ENCODE peak calls at places on chromosomes 11 and 22, in seven cellular contexts. L is keratinocyte; R is lung; P is adrenal gland; H is OCI-LY7; F is CD8-positive, alpha-beta T cell; A is brain microvascular endothelial cell. O is an unnamed sample. For H3K36me3, the result is how much of the 10 kb centered on the place peaks cover.

GRCh38 chr11:828501-829115 is 889 bp downstream of the CRACR2B start:
- DNase-seq in L (no peak), R (no peak), P (no peak), H (no peak), F (no peak), A (no peak), O (no peak)

GRCh38 chr11:65204646-65205601 is 23.2 kb downstream of the CAPN1 start:
- DNase-seq in L (no peak), R (no peak), P (peak), H (peak), F (peak), A (no peak), O (no peak)

GRCh38 chr22:25930710-25931353 is 188.8 kb downstream of the MYO18B start:
- DNase-seq in L (no peak), R (no peak), P (peak), H (no peak), F (no peak), A (no peak), O (no peak)

GRCh38 chr11:47179655-47179991 is 2.9 kb upstream of the ARFGAP2 start:
- DNase-seq in L (no peak), R (no peak), P (no peak), H (peak), F (no peak), A (peak), O (no peak)

GRCh38 chr22:49657275-49657973 is 170.2 kb downstream of the BRD1 start:
- DNase-seq in L (no peak), R (peak), P (peak), H (peak), F (peak), A (no peak), O (no peak)

GRCh38 chr22:50599816-50600454 is 658 bp upstream of the MAPK8IP2 start:
- DNase-seq in L (no peak), R (no peak), P (peak), H (no peak), F (peak), A (no peak), O (no peak)

GRCh38 chr11:400241-400729 is 6.3 kb downstream of the PKP3 start:
- DNase-seq in L (no peak), R (no peak), P (no peak), H (no peak), F (no peak), A (no peak), O (no peak)

GRCh38 chr11:70952171-70952570 is 300.2 kb downstream of the SHANK2 start:
- DNase-seq in L (no peak), R (no peak), P (no peak), H (no peak), F (no peak), A (no peak), O (no peak)

GRCh38 chr22:43303166-43303565 is 40.0 kb downstream of the SCUBE1 start:
- DNase-seq in L (no peak), R (no peak), P (no peak), H (no peak), F (no peak), A (no peak), O (no peak)

GRCh38 chr11:79006854-79007253 is 432.2 kb upstream of the NARS2 start:
- DNase-seq in L (no peak), R (no peak), P (no peak), H (no peak), F (no peak), A (no peak), O (no peak)

GRCh38 chr11:71153005-71153395 is 99.4 kb downstream of the SHANK2 start:
- DNase-seq in L (no peak), R (no peak), P (peak), H (no peak), F (no peak), A (no peak), O (no peak)

GRCh38 chr11:46599340-46600067 is 5.7 kb upstream of the AMBRA1 start:
- DNase-seq in L (no peak), R (no peak), P (peak), H (no peak), F (no peak), A (no peak), O (no peak)

GRCh38 chr22:24133187-24133965 is 47.9 kb upstream of the SUSD2 start:
- DNase-seq in L (no peak), R (no peak), P (no peak), H (no peak), F (peak), A (no peak), O (no peak)

GRCh38 chr11:68335693-68336092 is 23.3 kb downstream of the LRP5 start:
- DNase-seq in L (no peak), R (no peak), P (no peak), H (no peak), F (no peak), A (no peak), O (no peak)

GRCh38 chr11:31582697-31583096 is 73.1 kb downstream of the ELP4 start:
- DNase-seq in L (no peak), R (no peak), P (no peak), H (no peak), F (no peak), A (no peak), O (no peak)

GRCh38 chr11:102313225-102313940 is 3.9 kb upstream of the BIRC3 start:
- DNase-seq in L (no peak), R (no peak), P (no peak), H (peak), F (no peak), A (no peak), O (no peak)

GRCh38 chr11:61700221-61700620 is 20.0 kb downstream of the DAGLA start:
- DNase-seq in L (no peak), R (peak), P (peak), H (no peak), F (no peak), A (peak), O (no peak)

GRCh38 chr22:49977578-49977977 is 17.0 kb downstream of the PIM3 start:
- DNase-seq in L (no peak), R (no peak), P (peak), H (no peak), F (no peak), A (no peak), O (no peak)

GRCh38 chr22:47172771-47173534 is 410.5 kb downstream of the TBC1D22A start:
- DNase-seq in L (no peak), R (no peak), P (peak), H (no peak), F (no peak), A (no peak), O (no peak)

GRCh38 chr22:24752091-24752623 is 22.4 kb downstream of the PIWIL3 start:
- DNase-seq in L (no peak), R (no peak), P (no peak), H (no peak), F (no peak), A (no peak), O (no peak)

GRCh38 chr11:48063424-48063978 is 83.1 kb downstream of the PTPRJ start:
- DNase-seq in L (no peak), R (no peak), P (peak), H (no peak), F (no peak), A (peak), O (peak)

GRCh38 chr22:43406186-43406790 is 5.5 kb upstream of the MPPED1 start:
- DNase-seq in L (no peak), R (no peak), P (no peak), H (no peak), F (no peak), A (no peak), O (no peak)

GRCh38 chr11:58028687-58029411 is 1.9 kb upstream of the OR6Q1 start:
- DNase-seq in L (no peak), R (no peak), P (peak), H (no peak), F (no peak), A (no peak), O (no peak)
- H3K4me3 ChIP-seq in L (no peak), R (no peak), P (no peak), H (no peak), F (no peak), A (no peak), O (no peak)

DNA sequence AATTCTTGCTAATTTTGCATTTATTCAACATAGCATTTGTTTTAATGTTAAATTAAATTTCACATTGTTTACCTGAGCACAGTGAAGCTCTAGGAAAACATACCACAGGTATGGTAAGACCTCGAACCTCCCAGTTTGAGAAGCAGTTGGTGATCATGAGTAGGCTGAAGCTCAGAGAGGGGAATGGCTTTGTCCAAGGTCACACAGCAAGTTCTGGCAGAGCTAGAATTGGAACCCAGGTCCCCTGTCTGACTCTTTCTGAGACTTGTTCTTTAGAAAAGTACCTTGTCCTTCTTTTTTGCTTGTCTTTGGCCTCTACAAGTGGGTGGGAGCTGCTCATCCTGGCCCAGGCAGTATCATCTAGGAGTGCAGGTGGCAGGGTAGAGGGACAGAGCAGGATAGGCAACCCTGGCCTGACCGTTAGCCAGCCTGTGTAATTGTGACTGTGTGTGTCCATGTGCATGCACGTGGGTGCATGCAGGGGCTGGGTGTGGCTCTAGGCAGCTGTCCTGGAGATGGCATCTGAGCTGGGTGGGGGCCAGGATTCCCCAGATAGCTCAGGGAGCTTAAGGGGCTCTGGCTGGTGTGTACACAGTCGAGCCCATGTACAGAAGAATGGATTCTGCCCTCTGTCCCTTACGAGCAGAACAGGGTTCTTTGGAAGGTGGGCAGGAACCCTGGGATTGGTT is 21.6 kb downstream of the PHLDB1 start:
- DNase-seq in L (no peak), R (no peak), P (no peak), H (no peak), F (no peak), A (no peak), O (no peak)
- H3K36me3 ChIP-seq in L (under half), R (under half), P (half or more), H (under half), F (under half), A (half or more), O (half or more)

GRCh38 chr11:34405079-34405858 is 33.5 kb upstream of the CAT start:
- DNase-seq in L (no peak), R (no peak), P (no peak), H (no peak), F (no peak), A (peak), O (no peak)
- H3K4me3 ChIP-seq in L (peak), R (no peak), P (no peak), H (no peak), F (no peak), A (no peak), O (no peak)

GRCh38 chr11:3722100-3722499 is 50.9 kb upstream of the CHRNA10 start:
- DNase-seq in L (no peak), R (no peak), P (no peak), H (no peak), F (no peak), A (no peak), O (no peak)
- H3K36me3 ChIP-seq in L (under half), R (under half), P (half or more), H (half or more), F (half or more), A (half or more), O (under half)

DNA sequence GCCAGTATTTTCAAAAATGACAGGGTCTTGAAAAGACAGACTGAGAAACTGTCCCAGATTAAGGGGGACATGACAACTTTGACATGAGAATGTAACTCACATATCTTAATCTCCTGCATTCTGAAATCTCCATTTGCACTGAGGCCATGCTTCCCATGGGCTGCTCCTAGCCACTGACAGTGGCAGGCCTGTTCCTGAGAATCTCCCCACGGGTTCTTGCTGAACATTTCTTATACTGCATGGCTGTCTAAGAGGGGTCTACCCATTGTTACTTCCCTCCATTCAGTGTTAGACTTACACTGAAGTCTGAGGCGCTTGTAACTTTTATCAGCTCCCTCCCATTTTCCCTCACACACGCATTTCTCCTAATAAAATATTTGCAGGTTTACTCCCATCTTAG is 1.5 kb downstream of the CEP295 start:
- DNase-seq in L (no peak), R (no peak), P (no peak), H (no peak), F (no peak), A (no peak), O (no peak)
- H3K4me3 ChIP-seq in L (no peak), R (no peak), P (no peak), H (peak), F (no peak), A (no peak), O (no peak)

DNA sequence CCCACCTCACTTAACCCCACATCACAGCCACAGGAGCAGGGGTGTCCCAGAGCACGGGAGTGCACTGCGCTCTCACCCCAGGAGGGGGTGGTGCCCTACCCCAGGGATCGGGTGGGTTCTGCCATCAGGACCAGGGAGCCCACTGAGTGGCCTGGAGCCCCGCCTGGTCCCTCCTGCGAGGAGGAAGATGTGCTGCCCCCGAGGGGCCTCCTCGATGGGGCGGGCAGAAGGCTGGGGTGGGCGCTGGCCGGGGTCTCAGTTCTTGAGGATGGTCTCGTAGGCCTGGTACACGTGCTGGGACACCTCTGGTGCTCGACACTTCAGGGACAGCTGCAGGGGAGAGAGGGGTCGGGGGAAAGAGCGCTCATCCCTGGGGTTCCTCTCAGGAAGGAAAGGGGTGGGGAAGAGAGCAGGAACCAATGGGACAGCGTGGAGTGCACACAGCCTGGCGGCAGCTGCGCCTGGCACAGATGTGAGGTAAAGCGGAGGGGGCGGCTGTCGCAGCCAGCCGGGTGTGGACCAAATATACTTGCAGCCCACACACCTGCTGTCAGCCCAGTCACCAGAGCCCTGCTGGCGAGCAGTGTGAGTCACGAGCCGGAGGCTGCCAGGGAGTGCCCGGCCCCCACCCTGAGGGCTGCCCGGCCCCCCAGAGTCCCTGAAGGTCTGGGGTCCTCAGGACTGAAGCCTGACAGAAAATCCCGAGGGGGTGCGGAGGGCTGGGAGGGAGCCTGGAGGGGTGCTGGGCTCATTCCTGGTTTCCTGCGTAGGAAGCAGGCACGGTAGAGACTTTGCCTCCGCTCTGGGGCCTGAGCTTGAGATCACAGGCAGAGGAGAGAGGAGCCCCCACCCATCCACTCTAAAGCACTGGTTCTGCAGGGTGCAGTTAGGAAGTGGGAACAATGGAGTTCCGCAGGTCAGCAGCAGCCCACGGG is 13.3 kb upstream of the RASL10A start:
- DNase-seq in L (no peak), R (no peak), P (no peak), H (no peak), F (no peak), A (no peak), O (no peak)
- H3K36me3 ChIP-seq in L (under half), R (half or more), P (half or more), H (half or more), F (under half), A (under half), O (under half)

GRCh38 chr11:45253640-45254039 is 32.5 kb downstream of the SYT13 start:
- DNase-seq in L (no peak), R (no peak), P (no peak), H (no peak), F (no peak), A (no peak), O (no peak)

GRCh38 chr11:45254070-45254469 is 32.1 kb downstream of the SYT13 start:
- DNase-seq in L (no peak), R (no peak), P (no peak), H (no peak), F (no peak), A (peak), O (no peak)

GRCh38 chr11:45250035-45250693 is 36.0 kb downstream of the SYT13 start:
- DNase-seq in L (no peak), R (no peak), P (no peak), H (peak), F (no peak), A (no peak), O (no peak)

GRCh38 chr11:45252877-45253276 is 33.3 kb downstream of the SYT13 start:
- DNase-seq in L (no peak), R (no peak), P (no peak), H (no peak), F (no peak), A (no peak), O (no peak)

DNA sequence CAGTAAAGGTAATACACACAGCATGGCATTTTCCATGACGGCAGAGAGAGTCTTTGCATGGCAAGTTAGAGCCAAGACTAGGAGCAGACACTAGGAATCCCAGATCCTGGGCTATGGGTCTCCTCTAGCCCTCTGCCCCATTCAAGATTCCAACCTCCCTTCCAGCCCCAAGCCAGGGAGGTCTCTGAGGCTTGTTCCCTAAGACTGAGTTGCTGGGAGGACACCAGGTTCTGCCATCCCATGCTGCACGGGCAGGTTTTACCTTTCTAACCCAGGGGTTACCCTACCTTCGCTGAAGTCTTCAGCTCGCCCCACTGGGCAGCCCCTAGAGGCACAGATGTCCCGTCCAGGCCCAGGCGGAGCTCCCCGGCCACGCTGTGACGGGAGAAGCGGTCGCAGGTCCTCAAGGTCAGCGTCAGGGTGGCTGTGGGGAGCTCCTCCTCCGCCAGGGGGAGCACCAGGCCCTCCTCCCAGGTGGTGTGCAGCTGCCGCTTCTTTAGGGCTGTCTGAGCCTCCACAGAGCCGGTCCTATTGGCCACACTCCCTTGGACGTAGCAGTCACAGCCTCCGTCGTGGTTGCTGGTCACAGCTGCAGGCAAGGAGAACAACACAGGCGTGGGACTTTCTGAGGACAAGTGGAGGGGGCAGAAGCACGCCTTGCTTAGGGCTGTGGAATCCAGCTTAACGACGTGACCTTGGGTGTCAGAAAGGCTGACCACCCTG is 33.8 kb downstream of the SYT13 start:
- DNase-seq in L (no peak), R (no peak), P (peak), H (peak), F (no peak), A (peak), O (no peak)
- H3K4me3 ChIP-seq in L (no peak), R (no peak), P (no peak), H (no peak), F (no peak), A (no peak), O (no peak)

GRCh38 chr22:19215360-19215759 is 36.8 kb upstream of the SLC25A1 start:
- DNase-seq in L (no peak), R (no peak), P (no peak), H (no peak), F (no peak), A (no peak), O (no peak)
- H3K36me3 ChIP-seq in L (under half), R (under half), P (under half), H (under half), F (under half), A (under half), O (under half)

DNA sequence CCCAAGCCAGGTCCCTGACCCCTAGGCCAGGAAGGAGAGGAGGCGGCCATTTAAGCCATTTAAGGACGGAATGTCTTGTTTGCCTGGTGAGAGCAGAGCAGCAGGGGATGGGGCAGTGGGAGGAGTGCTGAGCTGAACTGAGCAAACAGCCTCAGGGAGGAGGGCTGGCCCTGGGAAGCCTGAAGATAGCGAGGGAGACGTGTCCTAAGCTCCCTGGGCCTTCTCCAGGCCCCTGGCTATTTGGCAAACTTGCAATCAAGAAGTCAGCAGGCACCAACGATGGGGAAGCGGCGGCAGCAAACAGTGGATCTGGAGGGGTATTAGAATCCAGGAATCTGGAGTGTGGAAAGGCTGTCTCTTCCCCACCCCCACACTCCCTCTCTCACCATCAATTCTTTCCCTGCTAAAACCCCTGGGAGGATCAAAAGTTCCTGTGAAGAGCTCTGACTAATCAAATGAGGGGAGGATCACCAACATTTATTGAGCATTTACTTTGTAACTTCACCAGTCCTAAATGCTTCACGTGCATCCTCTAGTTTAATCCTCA is 8.8 kb downstream of the BCL9L start:
- DNase-seq in L (no peak), R (no peak), P (peak), H (no peak), F (peak), A (peak), O (peak)
- H3K4me3 ChIP-seq in L (peak), R (no peak), P (no peak), H (no peak), F (peak), A (no peak), O (peak)

O was measured in BJ.